ENCODE peak calls at places on chromosomes 13 and 19, in nine cellular contexts. V is activated T-helper 1 cell treated with anti-CD3 and anti-CD28 coated beads, Interleukin-12 subunit alpha, Interleukin-12 subunit beta, Interleukin-2, Interleukin-4 antibody, amounts not matched to agents 30 ng/mL and 10 ng/mL and 1 ng/mL, durations not matched to agents 14 hours and 24 hours and 36 hours; M is HT1080; H is naive B cell; S is stromal cell of bone marrow; A is iris pigment epithelial cell; X is AG08395; R is NCI-H1417; P is AG09309. U is an unnamed sample.

GRCh38 chr19:21566073-21566472 is 60.7 kb downstream of the ZNF429 start:
- DNase-seq in V (no peak), M (no peak), H (no peak), S (no peak), A (peak), X (no peak), R (no peak), P (no peak), U (no peak)

GRCh38 chr19:49689133-49690072 is at the start of gene ADM5:
- DNase-seq in V (no peak), M (no peak), H (no peak), S (no peak), A (no peak), X (peak), R (peak), P (no peak), U (peak)

GRCh38 chr13:30572859-30573275 is 44.9 kb upstream of the USPL1 start:
- DNase-seq in V (no peak), M (peak), H (peak), S (peak), A (peak), X (peak), R (no peak), P (no peak), U (peak)

GRCh38 chr13:59103004-59103768 is 1060.5 kb downstream of the DIAPH3 start:
- DNase-seq in V (no peak), M (no peak), H (no peak), S (peak), A (peak), X (no peak), R (no peak), P (no peak), U (peak)

GRCh38 chr13:85277753-85278152 is 521.5 kb downstream of the SLITRK6 start:
- DNase-seq in V (no peak), M (peak), H (no peak), S (no peak), A (peak), X (no peak), R (no peak), P (no peak), U (no peak)

GRCh38 chr13:85631801-85632200 is 167.4 kb downstream of the SLITRK6 start:
- DNase-seq in V (no peak), M (no peak), H (no peak), S (no peak), A (no peak), X (no peak), R (no peak), P (no peak), U (no peak)

GRCh38 chr19:46678110-46678732 is 17.2 kb upstream of the DACT3 start:
- DNase-seq in V (peak), M (no peak), H (peak), S (no peak), A (no peak), X (peak), R (no peak), P (no peak), U (no peak)

GRCh38 chr13:51252954-51253531 is 30.8 kb downstream of the FAM124A start:
- DNase-seq in V (no peak), M (no peak), H (peak), S (no peak), A (no peak), X (no peak), R (no peak), P (no peak), U (no peak)

GRCh38 chr13:64414381-64414780 is 2815.8 kb downstream of the PCDH9 start:
- DNase-seq in V (no peak), M (no peak), H (no peak), S (no peak), A (peak), X (no peak), R (no peak), P (no peak), U (no peak)

GRCh38 chr19:18496167-18496979 is 25.5 kb downstream of the ELL start:
- DNase-seq in V (peak), M (peak), H (no peak), S (no peak), A (peak), X (peak), R (no peak), P (no peak), U (no peak)

GRCh38 chr13:49220035-49220855 is at the start of gene MLNR:
- DNase-seq in V (peak), M (no peak), H (peak), S (no peak), A (peak), X (peak), R (no peak), P (no peak), U (peak)

GRCh38 chr13:90926459-90926858 is 421.0 kb upstream of the MIR17HG start:
- DNase-seq in V (no peak), M (no peak), H (no peak), S (no peak), A (no peak), X (no peak), R (no peak), P (no peak), U (peak)

GRCh38 chr19:11265785-11266236 is 3.5 kb upstream of the DOCK6 start:
- DNase-seq in V (no peak), M (peak), H (no peak), S (no peak), A (no peak), X (no peak), R (no peak), P (no peak), U (peak)

GRCh38 chr13:47306991-47307390 is 410.1 kb upstream of the HTR2A start:
- DNase-seq in V (no peak), M (no peak), H (no peak), S (no peak), A (no peak), X (no peak), R (no peak), P (no peak), U (peak)

GRCh38 chr13:100550433-100550832 is 38.2 kb downstream of the GGACT start:
- DNase-seq in V (no peak), M (no peak), H (no peak), S (peak), A (peak), X (peak), R (no peak), P (peak), U (peak)

U was measured in hepatocyte.